ENCODE peak calls at places on chromosomes 13 and 19, in eight cellular contexts. T is T-helper 22 cell; J is omental fat pad; L is ascending aorta; C is NCI-H345; U is CD8-positive, alpha-beta T cell; S is smooth muscle cell of the brain vasculature; B is CD4-positive, alpha-beta T cell. X is an unnamed sample.

GRCh38 chr19:2701361-2702169 is 929 bp downstream of the GNG7 start:
- DNase-seq in T (no peak), J (no peak), L (no peak), C (no peak), U (no peak), S (no peak), B (no peak), X (no peak)

GRCh38 chr19:29389495-29389894 is 136.3 kb upstream of the VSTM2B start:
- DNase-seq in T (no peak), J (no peak), L (no peak), C (no peak), U (no peak), S (no peak), B (no peak), X (no peak)

GRCh38 chr13:48412100-48412556 is 785 bp downstream of the LPAR6 start:
- DNase-seq in T (no peak), J (no peak), L (no peak), C (no peak), U (no peak), S (no peak), B (no peak), X (no peak)

GRCh38 chr19:2983351-2984195 is 6.2 kb downstream of the TLE6 start:
- DNase-seq in T (no peak), J (no peak), L (peak), C (peak), U (no peak), S (peak), B (no peak), X (no peak)

GRCh38 chr13:27667946-27668345 is 46.3 kb downstream of the POLR1D start:
- DNase-seq in T (no peak), J (no peak), L (no peak), C (no peak), U (no peak), S (no peak), B (no peak), X (peak)

GRCh38 chr19:872266-872951 is 12.9 kb downstream of the CFD start:
- DNase-seq in T (peak), J (no peak), L (no peak), C (no peak), U (peak), S (no peak), B (peak), X (peak)

GRCh38 chr13:110820311-110820710 is 94.6 kb downstream of the ANKRD10 start:
- DNase-seq in T (no peak), J (no peak), L (no peak), C (peak), U (no peak), S (no peak), B (no peak), X (no peak)

GRCh38 chr13:51834581-51835158 is 10.3 kb downstream of the TMEM272 start:
- DNase-seq in T (no peak), J (no peak), L (no peak), C (no peak), U (no peak), S (no peak), B (no peak), X (no peak)

GRCh38 chr19:57620673-57621348 is 6.8 kb downstream of the ZNF134 start:
- DNase-seq in T (no peak), J (no peak), L (no peak), C (no peak), U (no peak), S (no peak), B (no peak), X (no peak)

GRCh38 chr13:107835339-107836018 is 379.9 kb downstream of the LIG4 start:
- DNase-seq in T (no peak), J (no peak), L (no peak), C (no peak), U (no peak), S (no peak), B (no peak), X (no peak)

GRCh38 chr13:30805603-30806011 is 70.3 kb downstream of the ALOX5AP start:
- DNase-seq in T (no peak), J (no peak), L (no peak), C (no peak), U (no peak), S (no peak), B (no peak), X (no peak)

GRCh38 chr19:5103061-5103701 is 134.3 kb downstream of the KDM4B start:
- DNase-seq in T (no peak), J (no peak), L (peak), C (no peak), U (no peak), S (no peak), B (no peak), X (no peak)